ENCODE peak calls at places on chromosome X, in six cellular contexts. H is AG04449, K is fibroblast of villous mesenchyme, A is GM23248, V is bronchial epithelial cell, J is stomach. M is an unnamed sample.

GRCh38 chrX:40912576-40912975 is 172.7 kb upstream of the USP9X start:
- DNase-seq in H (no peak), K (no peak), A (peak), V (peak), J (no peak), M (no peak)

GRCh38 chrX:111861605-111862004 is 14.4 kb upstream of the TRPC5OS start:
- DNase-seq in H (no peak), K (no peak), A (no peak), V (no peak), J (no peak), M (no peak)

GRCh38 chrX:41391606-41392005 is 55.5 kb upstream of the NYX start:
- DNase-seq in H (no peak), K (no peak), A (no peak), V (peak), J (peak), M (no peak)

GRCh38 chrX:140765043-140765784 is 55.7 kb downstream of the LINC00632 start:
- DNase-seq in H (no peak), K (peak), A (peak), V (no peak), J (no peak), M (no peak)

GRCh38 chrX:148134578-148134977 is 153.4 kb downstream of the FMR1NB start:
- DNase-seq in H (no peak), K (no peak), A (no peak), V (no peak), J (no peak), M (no peak)

GRCh38 chrX:151697537-151697936 is 2.3 kb downstream of the PRRG3 start:
- DNase-seq in H (peak), K (peak), A (peak), V (no peak), J (no peak), M (peak)

GRCh38 chrX:23908219-23909003 is 605 bp downstream of the CXorf58 start:
- DNase-seq in H (no peak), K (no peak), A (no peak), V (no peak), J (no peak), M (no peak)

GRCh38 chrX:19725545-19726102 is 161.8 kb downstream of the SH3KBP1 start:
- DNase-seq in H (no peak), K (no peak), A (no peak), V (peak), J (no peak), M (no peak)

GRCh38 chrX:101362757-101363156 is 14.2 kb upstream of the TIMM8A start:
- DNase-seq in H (no peak), K (no peak), A (no peak), V (no peak), J (no peak), M (no peak)

GRCh38 chrX:83819304-83819703 is 41.6 kb upstream of the CYLC1 start:
- DNase-seq in H (no peak), K (no peak), A (no peak), V (no peak), J (no peak), M (no peak)

GRCh38 chrX:68997911-68998310 is 167.3 kb downstream of the PJA1 start:
- DNase-seq in H (no peak), K (peak), A (peak), V (no peak), J (no peak), M (no peak)

GRCh38 chrX:111445485-111445884 is 33.5 kb upstream of the DCX start:
- DNase-seq in H (no peak), K (peak), A (peak), V (peak), J (no peak), M (peak)

GRCh38 chrX:28787206-28787605 is 200.0 kb downstream of the IL1RAPL1 start:
- DNase-seq in H (no peak), K (peak), A (peak), V (peak), J (no peak), M (peak)

GRCh38 chrX:8018916-8019315 is 91.7 kb upstream of the PNPLA4 start:
- DNase-seq in H (no peak), K (no peak), A (no peak), V (no peak), J (no peak), M (no peak)

GRCh38 chrX:18422325-18422724 is 3.1 kb upstream of the CDKL5 start:
- DNase-seq in H (peak), K (peak), A (peak), V (peak), J (no peak), M (peak)

GRCh38 chrX:40418413-40419195 is 162.2 kb upstream of the ATP6AP2 start:
- DNase-seq in H (no peak), K (no peak), A (no peak), V (peak), J (no peak), M (no peak)

GRCh38 chrX:10992110-10992509 is 119.0 kb upstream of the HCCS start:
- DNase-seq in H (no peak), K (no peak), A (no peak), V (no peak), J (no peak), M (no peak)

GRCh38 chrX:115592997-115593734 is 32.2 kb downstream of the PLS3 start:
- DNase-seq in H (no peak), K (no peak), A (peak), V (peak), J (no peak), M (no peak)

GRCh38 chrX:40773809-40774208 is 38.5 kb upstream of the MED14 start:
- DNase-seq in H (no peak), K (peak), A (peak), V (peak), J (no peak), M (peak)

GRCh38 chrX:102746134-102746584 is 25.6 kb downstream of the GPRASP3 start:
- DNase-seq in H (no peak), K (peak), A (peak), V (no peak), J (peak), M (no peak)

GRCh38 chrX:76643590-76643989 is 216.1 kb downstream of the MAGEE1 start:
- DNase-seq in H (no peak), K (no peak), A (no peak), V (no peak), J (no peak), M (no peak)

GRCh38 chrX:10243056-10243455 is 86.3 kb downstream of the CLCN4 start:
- DNase-seq in H (no peak), K (peak), A (no peak), V (no peak), J (no peak), M (no peak)

GRCh38 chrX:43703211-43703791 is 47.2 kb downstream of the MAOA start:
- DNase-seq in H (no peak), K (peak), A (peak), V (peak), J (no peak), M (peak)

GRCh38 chrX:68193234-68193633 is 240.1 kb downstream of the OPHN1 start:
- DNase-seq in H (no peak), K (no peak), A (no peak), V (no peak), J (no peak), M (no peak)

GRCh38 chrX:316351-317325 is 2.0 kb downstream of the GTPBP6 start:
- DNase-seq in H (no peak), K (no peak), A (no peak), V (no peak), J (no peak), M (no peak)

GRCh38 chrX:9805956-9806355 is 19.7 kb downstream of the SHROOM2 start:
- DNase-seq in H (no peak), K (no peak), A (no peak), V (no peak), J (no peak), M (no peak)

GRCh38 chrX:18931972-18932371 is 51.9 kb downstream of the PHKA2 start:
- DNase-seq in H (no peak), K (peak), A (peak), V (peak), J (no peak), M (no peak)

GRCh38 chrX:120517936-120518335 is 42.8 kb downstream of the CUL4B start:
- DNase-seq in H (peak), K (peak), A (peak), V (peak), J (no peak), M (no peak)

GRCh38 chrX:627510-627964 is 3.1 kb upstream of the SHOX start:
- DNase-seq in H (no peak), K (no peak), A (no peak), V (no peak), J (no peak), M (no peak)

GRCh38 chrX:47093248-47093647 is 15.0 kb downstream of the RGN start:
- DNase-seq in H (no peak), K (peak), A (peak), V (peak), J (no peak), M (peak)

GRCh38 chrX:50470103-50471031 is at the start of gene DGKK:
- DNase-seq in H (no peak), K (no peak), A (peak), V (no peak), J (no peak), M (no peak)
- H3K4me3 ChIP-seq in H (no peak), K (no peak), A (no peak), V (no peak), J (peak), M (no peak)

DNA sequence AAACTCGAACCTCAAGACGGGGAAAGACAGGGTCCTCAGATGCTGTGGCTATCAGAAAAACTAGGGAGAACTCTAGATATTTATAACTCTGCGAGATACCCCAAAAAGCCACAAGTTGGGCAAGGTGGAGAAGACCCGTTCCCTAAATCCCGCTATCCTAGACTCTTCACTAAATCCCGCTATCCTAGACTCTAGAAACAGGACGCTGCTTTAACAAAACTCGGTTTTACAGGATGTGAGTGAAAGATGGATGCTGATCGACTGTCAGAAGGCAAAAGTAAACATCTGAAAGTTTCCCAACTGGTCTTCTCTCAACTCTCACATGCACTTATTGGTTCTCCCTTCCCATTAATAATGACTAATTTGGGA is 270 bp downstream of the DNAAF6 start:
- DNase-seq in H (no peak), K (no peak), A (no peak), V (no peak), J (no peak), M (no peak)
- H3K4me3 ChIP-seq in H (no peak), K (no peak), A (no peak), V (no peak), J (peak), M (no peak)

GRCh38 chrX:2708016-2708415 is 16.9 kb downstream of the CD99 start:
- DNase-seq in H (no peak), K (no peak), A (peak), V (peak), J (no peak), M (no peak)
- H3K4me3 ChIP-seq in H (no peak), K (no peak), A (no peak), V (no peak), J (no peak), M (no peak)

GRCh38 chrX:107507093-107507743 is 57.8 kb downstream of the FRMPD3 start:
- DNase-seq in H (no peak), K (no peak), A (no peak), V (no peak), J (no peak), M (no peak)
- H3K4me3 ChIP-seq in H (no peak), K (no peak), A (no peak), V (no peak), J (peak), M (no peak)

M was measured in HFF-Myc.